ENCODE peak calls at places on chromosome 22, in six cellular contexts. One of them, this sample, is unnamed. For H3K9me3, the result is how much of the 10 kb centered on the place peaks cover.

GRCh38 chr22:41979423-41980250 is 10.4 kb downstream of the SEPTIN3 start:
- DNase-seq in psoas muscle: no peak
- DNase-seq in lower lobe of right lung: no peak
- DNase-seq in K562: no peak
- DNase-seq in AG04450: no peak
- DNase-seq in effector memory CD4-positive, alpha-beta T cell: no peak
- DNase-seq in this sample: no peak

GRCh38 chr22:42397332-42398246 is 34.6 kb downstream of the NFAM1 start:
- DNase-seq in AG04450: no peak
- DNase-seq in K562: no peak
- DNase-seq in lower lobe of right lung: peak
- DNase-seq in effector memory CD4-positive, alpha-beta T cell: no peak
- DNase-seq in psoas muscle: no peak
- DNase-seq in this sample: no peak

GRCh38 chr22:30204742-30205111 is 41.8 kb downstream of the LIF start:
- DNase-seq in lower lobe of right lung: no peak
- DNase-seq in AG04450: peak
- DNase-seq in effector memory CD4-positive, alpha-beta T cell: no peak
- DNase-seq in K562: no peak
- DNase-seq in psoas muscle: peak
- DNase-seq in this sample: no peak

GRCh38 chr22:27318516-27318915 is 483.0 kb downstream of the MN1 start:
- DNase-seq in AG04450: no peak
- DNase-seq in K562: peak
- DNase-seq in psoas muscle: no peak
- DNase-seq in lower lobe of right lung: no peak
- DNase-seq in effector memory CD4-positive, alpha-beta T cell: no peak
- DNase-seq in this sample: no peak

GRCh38 chr22:17774206-17774927 is at the start of gene BID:
- DNase-seq in K562: peak
- DNase-seq in AG04450: no peak
- DNase-seq in effector memory CD4-positive, alpha-beta T cell: peak
- DNase-seq in psoas muscle: peak
- DNase-seq in lower lobe of right lung: peak
- DNase-seq in this sample: peak

GRCh38 chr22:42299586-42300285 is 29.3 kb upstream of the TCF20 start:
- DNase-seq in AG04450: no peak
- DNase-seq in K562: peak
- DNase-seq in effector memory CD4-positive, alpha-beta T cell: peak
- DNase-seq in lower lobe of right lung: no peak
- DNase-seq in psoas muscle: no peak
- DNase-seq in this sample: no peak

GRCh38 chr22:45934659-45935341 is 42.2 kb downstream of the WNT7B start:
- DNase-seq in AG04450: peak
- DNase-seq in K562: no peak
- DNase-seq in psoas muscle: no peak
- DNase-seq in effector memory CD4-positive, alpha-beta T cell: no peak
- DNase-seq in lower lobe of right lung: no peak
- DNase-seq in this sample: no peak

GRCh38 chr22:45210174-45210573 is 30.5 kb downstream of the KIAA0930 start:
- DNase-seq in psoas muscle: no peak
- DNase-seq in K562: no peak
- DNase-seq in AG04450: no peak
- DNase-seq in effector memory CD4-positive, alpha-beta T cell: no peak
- DNase-seq in lower lobe of right lung: no peak
- DNase-seq in this sample: no peak

GRCh38 chr22:44261861-44262595 is 50.7 kb downstream of the SHISAL1 start:
- DNase-seq in AG04450: no peak
- DNase-seq in effector memory CD4-positive, alpha-beta T cell: no peak
- DNase-seq in psoas muscle: no peak
- DNase-seq in lower lobe of right lung: no peak
- DNase-seq in K562: peak
- DNase-seq in this sample: no peak

GRCh38 chr22:38728899-38729796 is 23.4 kb downstream of the GTPBP1 start:
- DNase-seq in psoas muscle: no peak
- DNase-seq in AG04450: no peak
- DNase-seq in effector memory CD4-positive, alpha-beta T cell: no peak
- DNase-seq in lower lobe of right lung: no peak
- DNase-seq in K562: no peak
- DNase-seq in this sample: no peak

GRCh38 chr22:50715776-50716175 is 22.2 kb upstream of the ACR start:
- DNase-seq in psoas muscle: no peak
- DNase-seq in AG04450: no peak
- DNase-seq in effector memory CD4-positive, alpha-beta T cell: no peak
- DNase-seq in lower lobe of right lung: no peak
- DNase-seq in K562: no peak
- DNase-seq in this sample: no peak

GRCh38 chr22:22959147-22959827 is 71.7 kb downstream of the IGLL5 start:
- DNase-seq in psoas muscle: peak
- DNase-seq in lower lobe of right lung: no peak
- DNase-seq in K562: peak
- DNase-seq in AG04450: peak
- DNase-seq in effector memory CD4-positive, alpha-beta T cell: peak
- DNase-seq in this sample: peak

GRCh38 chr22:33542722-33543121 is 377.6 kb downstream of the LARGE1 start:
- DNase-seq in lower lobe of right lung: no peak
- DNase-seq in effector memory CD4-positive, alpha-beta T cell: no peak
- DNase-seq in psoas muscle: no peak
- DNase-seq in AG04450: no peak
- DNase-seq in K562: no peak
- DNase-seq in this sample: no peak

GRCh38 chr22:36619797-36620390 is 83.7 kb downstream of the CACNG2 start:
- DNase-seq in AG04450: no peak
- DNase-seq in K562: no peak
- DNase-seq in psoas muscle: no peak
- DNase-seq in lower lobe of right lung: no peak
- DNase-seq in effector memory CD4-positive, alpha-beta T cell: no peak
- DNase-seq in this sample: no peak

GRCh38 chr22:45878051-45878764 is 98.8 kb downstream of the WNT7B start:
- DNase-seq in lower lobe of right lung: peak
- DNase-seq in AG04450: no peak
- DNase-seq in psoas muscle: no peak
- DNase-seq in K562: no peak
- DNase-seq in effector memory CD4-positive, alpha-beta T cell: no peak
- DNase-seq in this sample: no peak

GRCh38 chr22:30575011-30575671 is 676 bp upstream of the GAL3ST1 start:
- DNase-seq in lower lobe of right lung: no peak
- DNase-seq in AG04450: peak
- DNase-seq in effector memory CD4-positive, alpha-beta T cell: no peak
- DNase-seq in psoas muscle: no peak
- DNase-seq in K562: no peak
- DNase-seq in this sample: no peak

GRCh38 chr22:43826142-43827093 is 14.3 kb upstream of the EFCAB6 start:
- DNase-seq in psoas muscle: no peak
- DNase-seq in effector memory CD4-positive, alpha-beta T cell: no peak
- DNase-seq in AG04450: no peak
- DNase-seq in K562: no peak
- DNase-seq in lower lobe of right lung: no peak
- DNase-seq in this sample: no peak

GRCh38 chr22:31977141-31977781 is 32.9 kb downstream of the YWHAH start:
- DNase-seq in lower lobe of right lung: peak
- DNase-seq in psoas muscle: peak
- DNase-seq in K562: peak
- DNase-seq in effector memory CD4-positive, alpha-beta T cell: peak
- DNase-seq in AG04450: peak
- DNase-seq in this sample: peak

GRCh38 chr22:38863531-38864131 is 8.4 kb downstream of the CBX6 start:
- DNase-seq in psoas muscle: no peak
- DNase-seq in effector memory CD4-positive, alpha-beta T cell: no peak
- DNase-seq in AG04450: no peak
- DNase-seq in lower lobe of right lung: peak
- DNase-seq in K562: no peak
- DNase-seq in this sample: no peak

DNA sequence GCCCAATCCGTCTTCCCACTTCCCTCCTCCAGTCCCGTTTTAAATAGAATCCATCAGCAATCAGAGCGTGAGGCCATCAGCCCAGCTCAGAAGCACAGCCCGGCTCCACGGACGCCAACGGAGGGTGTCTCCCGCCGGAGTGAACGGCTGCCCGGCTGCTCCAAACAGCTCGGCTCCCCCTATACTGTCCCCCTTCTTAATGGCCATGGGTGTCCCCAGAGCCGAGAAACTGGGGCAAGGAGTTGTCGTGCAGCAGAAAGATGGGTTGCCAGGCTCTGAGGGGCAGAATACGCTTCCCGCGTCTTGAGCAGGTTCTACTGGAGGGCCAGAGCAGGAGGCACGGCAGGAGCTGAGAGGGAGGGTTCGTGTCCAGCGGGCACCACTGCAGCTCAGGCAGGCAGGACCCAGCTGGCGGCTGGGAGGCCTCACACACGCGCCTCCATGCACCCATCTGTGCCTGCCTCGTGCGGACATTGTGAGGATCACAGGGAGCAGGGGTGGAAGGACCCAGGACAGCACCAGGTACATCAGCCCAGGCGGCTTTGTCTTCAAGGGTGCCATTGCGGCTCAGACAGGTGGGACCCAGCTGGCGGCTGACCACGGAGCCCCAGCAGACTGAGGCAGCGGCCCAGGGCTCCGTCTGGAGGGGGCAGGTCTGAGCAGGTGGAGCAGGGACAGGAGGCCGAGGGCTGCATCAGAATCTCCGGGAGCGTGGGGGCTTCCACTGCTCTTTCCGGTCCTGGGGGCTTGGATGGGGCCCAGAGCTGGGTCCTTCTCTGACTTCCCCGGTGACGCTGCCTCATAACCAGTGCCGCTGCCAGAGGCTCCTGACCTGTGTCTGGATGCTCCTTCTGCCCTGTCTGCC is 882.7 kb downstream of the BRD1 start:
- DNase-seq in AG04450: no peak
- DNase-seq in psoas muscle: no peak
- DNase-seq in lower lobe of right lung: no peak
- DNase-seq in K562: no peak
- DNase-seq in effector memory CD4-positive, alpha-beta T cell: no peak
- DNase-seq in this sample: no peak
- H3K9me3 ChIP-seq in AG04450: half or more
- H3K9me3 ChIP-seq in psoas muscle: under half
- H3K9me3 ChIP-seq in lower lobe of right lung: under half
- H3K9me3 ChIP-seq in K562: under half
- H3K9me3 ChIP-seq in effector memory CD4-positive, alpha-beta T cell: under half
- H3K9me3 ChIP-seq in this sample: under half

GRCh38 chr22:48504519-48505140 is 1323.0 kb downstream of the BRD1 start:
- DNase-seq in effector memory CD4-positive, alpha-beta T cell: no peak
- DNase-seq in K562: no peak
- DNase-seq in AG04450: no peak
- DNase-seq in lower lobe of right lung: peak
- DNase-seq in psoas muscle: no peak
- DNase-seq in this sample: no peak
- H3K9me3 ChIP-seq in effector memory CD4-positive, alpha-beta T cell: under half
- H3K9me3 ChIP-seq in K562: under half
- H3K9me3 ChIP-seq in AG04450: half or more
- H3K9me3 ChIP-seq in lower lobe of right lung: under half
- H3K9me3 ChIP-seq in psoas muscle: under half
- H3K9me3 ChIP-seq in this sample: under half

GRCh38 chr22:47437636-47438035 is 675.2 kb downstream of the TBC1D22A start:
- DNase-seq in lower lobe of right lung: no peak
- DNase-seq in psoas muscle: no peak
- DNase-seq in AG04450: no peak
- DNase-seq in K562: no peak
- DNase-seq in effector memory CD4-positive, alpha-beta T cell: no peak
- DNase-seq in this sample: no peak
- H3K9me3 ChIP-seq in lower lobe of right lung: under half
- H3K9me3 ChIP-seq in psoas muscle: under half
- H3K9me3 ChIP-seq in AG04450: under half
- H3K9me3 ChIP-seq in K562: under half
- H3K9me3 ChIP-seq in effector memory CD4-positive, alpha-beta T cell: under half
- H3K9me3 ChIP-seq in this sample: under half

GRCh38 chr22:19788661-19789225 is 28.2 kb downstream of the TBX1 start:
- DNase-seq in psoas muscle: no peak
- DNase-seq in effector memory CD4-positive, alpha-beta T cell: no peak
- DNase-seq in lower lobe of right lung: peak
- DNase-seq in K562: no peak
- DNase-seq in AG04450: no peak
- DNase-seq in this sample: no peak
- H3K9me3 ChIP-seq in psoas muscle: under half
- H3K9me3 ChIP-seq in effector memory CD4-positive, alpha-beta T cell: under half
- H3K9me3 ChIP-seq in lower lobe of right lung: under half
- H3K9me3 ChIP-seq in K562: under half
- H3K9me3 ChIP-seq in AG04450: under half
- H3K9me3 ChIP-seq in this sample: under half

DNA sequence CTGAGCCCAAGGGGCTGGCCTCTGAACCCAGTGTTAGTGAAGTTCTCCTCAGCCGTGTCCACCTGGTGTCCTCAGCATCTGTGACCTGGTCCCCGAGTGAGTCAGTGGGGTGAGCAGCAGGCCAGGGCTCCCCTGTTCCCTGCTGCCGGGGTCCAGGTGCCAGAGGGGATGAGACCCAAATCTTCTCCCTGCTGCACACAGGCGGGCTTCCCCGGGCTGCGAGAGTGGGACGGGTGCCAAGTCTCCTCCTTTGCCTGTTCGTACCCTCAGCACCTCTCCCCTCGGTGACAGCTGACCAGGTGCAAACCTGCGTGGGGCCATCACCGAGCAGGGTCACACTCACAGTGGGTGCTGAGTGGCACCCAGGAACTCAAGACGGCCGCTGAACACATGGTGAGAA is 514.6 kb downstream of the TBC1D22A start:
- DNase-seq in lower lobe of right lung: no peak
- DNase-seq in effector memory CD4-positive, alpha-beta T cell: no peak
- DNase-seq in psoas muscle: no peak
- DNase-seq in AG04450: no peak
- DNase-seq in K562: no peak
- DNase-seq in this sample: no peak
- H3K9me3 ChIP-seq in lower lobe of right lung: under half
- H3K9me3 ChIP-seq in effector memory CD4-positive, alpha-beta T cell: under half
- H3K9me3 ChIP-seq in psoas muscle: under half
- H3K9me3 ChIP-seq in AG04450: under half
- H3K9me3 ChIP-seq in K562: under half
- H3K9me3 ChIP-seq in this sample: under half

DNA sequence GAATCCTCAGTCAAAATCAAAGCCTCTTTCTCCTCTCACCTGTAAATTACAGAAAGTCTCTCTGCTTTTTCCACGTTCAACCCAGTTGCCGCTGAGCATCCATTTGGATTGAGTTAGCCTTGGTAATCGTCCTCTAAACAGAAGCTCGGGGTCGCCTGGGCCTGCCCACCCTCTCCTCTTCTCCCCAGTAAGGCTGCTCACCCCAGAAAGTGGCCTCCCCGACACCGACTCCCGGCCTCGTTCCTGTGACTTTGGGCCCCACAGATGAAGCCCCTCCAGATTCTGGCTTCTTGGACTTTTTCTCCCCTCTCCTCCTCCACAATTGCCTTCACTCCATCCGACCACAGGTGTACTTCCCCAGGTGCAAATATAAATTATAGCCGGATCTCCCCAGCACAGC is 1500.0 kb downstream of the BRD1 start:
- DNase-seq in lower lobe of right lung: peak
- DNase-seq in effector memory CD4-positive, alpha-beta T cell: no peak
- DNase-seq in AG04450: no peak
- DNase-seq in K562: no peak
- DNase-seq in psoas muscle: no peak
- DNase-seq in this sample: no peak
- H3K9me3 ChIP-seq in lower lobe of right lung: under half
- H3K9me3 ChIP-seq in effector memory CD4-positive, alpha-beta T cell: under half
- H3K9me3 ChIP-seq in AG04450: half or more
- H3K9me3 ChIP-seq in K562: under half
- H3K9me3 ChIP-seq in psoas muscle: under half
- H3K9me3 ChIP-seq in this sample: under half